ENCODE peak calls at places on chromosomes 3 and 15, in four cellular contexts. I is stimulated activated CD4-positive, alpha-beta T cell treated with anti-CD3 and anti-CD28 coated beads, Interleukin-12 subunit alpha, Interleukin-12 subunit beta, amount 100 ng/mL, for 48 hours; N is stimulated activated CD8-positive, alpha-beta memory T cell treated with anti-CD3 and anti-CD28 coated beads, Interleukin-12 subunit alpha, Interleukin-12 subunit beta, amount 100 ng/mL, for 1 hour; M is hippocampal formation. X is an unnamed sample.

GRCh38 chr15:68614621-68615035 is 35.8 kb downstream of the CORO2B start:
- DNase-seq in I (no peak), N (no peak), M (peak), X (no peak)

GRCh38 chr15:62962101-62962995 is 80.2 kb upstream of the TPM1 start:
- DNase-seq in N (no peak), I (no peak), M (no peak), X (no peak)

GRCh38 chr3:42702066-42702951 is at the start of gene HHATL:
- DNase-seq in I (no peak), M (peak), N (no peak), X (no peak)

GRCh38 chr3:186361612-186362408 is at the start of gene DGKG:
- DNase-seq in N (no peak), I (no peak), M (peak), X (peak)

GRCh38 chr15:73771380-73772095 is 18.4 kb upstream of the INSYN1 start:
- DNase-seq in M (no peak), I (no peak), N (no peak), X (no peak)

GRCh38 chr15:43277901-43278300 is 11.2 kb upstream of the TGM5 start:
- DNase-seq in N (no peak), M (no peak), I (no peak), X (no peak)

GRCh38 chr3:63911395-63911900 is 735 bp downstream of the SCAANT1 start:
- DNase-seq in N (no peak), I (peak), M (no peak), X (no peak)

GRCh38 chr3:136752046-136752326 is 192 bp downstream of the STAG1 start:
- DNase-seq in I (no peak), N (no peak), M (no peak), X (no peak)

GRCh38 chr3:48989126-48989795 is 780 bp upstream of the P4HTM start:
- DNase-seq in M (no peak), N (no peak), I (no peak), X (no peak)

GRCh38 chr3:14532691-14533456 is 7.3 kb downstream of the GRIP2 start:
- DNase-seq in N (no peak), I (no peak), M (no peak), X (no peak)

GRCh38 chr3:45690331-45691035 is 1.3 kb downstream of the SACM1L start:
- DNase-seq in N (no peak), I (no peak), M (no peak), X (no peak)

GRCh38 chr3:14138878-14139659 is 14.2 kb downstream of the TMEM43 start:
- DNase-seq in N (no peak), I (no peak), M (no peak), X (no peak)

GRCh38 chr3:12224181-12225147 is 64.4 kb upstream of the PPARG start:
- DNase-seq in I (no peak), N (no peak), M (no peak), X (no peak)

GRCh38 chr15:58065445-58066041 is at the start of gene ALDH1A2:
- DNase-seq in I (no peak), N (no peak), M (no peak), X (no peak)

GRCh38 chr3:127733781-127734180 is 61.0 kb downstream of the ABTB1 start:
- DNase-seq in M (no peak), I (no peak), N (no peak), X (no peak)

GRCh38 chr15:34514251-34514760 is 69.1 kb downstream of the GOLGA8B start:
- DNase-seq in M (no peak), I (no peak), N (peak), X (no peak)

GRCh38 chr3:48057521-48057920 is 41.3 kb upstream of the MAP4 start:
- DNase-seq in N (no peak), M (no peak), I (no peak), X (no peak)

GRCh38 chr3:19644405-19644804 is 289.6 kb downstream of the EFHB start:
- DNase-seq in N (no peak), I (no peak), M (no peak), X (peak)

GRCh38 chr15:58748787-58749531 is 548 bp downstream of the ADAM10 start:
- DNase-seq in M (peak), N (peak), I (peak), X (peak)

GRCh38 chr15:47384316-47384715 is 333.0 kb upstream of the SEMA6D start:
- DNase-seq in N (no peak), I (no peak), M (no peak), X (no peak)